ENCODE peak calls at places on chromosomes 3 and 15, in eight cellular contexts. U, X, R, K, W, I, D and S are unnamed samples. For H3K27me3, H3K4me1 and H3K36me3, the result is how much of the 10 kb centered on the place peaks cover.

GRCh38 chr3:12984023-12984823 is 89.0 kb downstream of the IQSEC1 start:
- DNase-seq in U (peak), X (peak), R (no peak), K (no peak), W (peak), I (peak), D (peak), S (peak)

GRCh38 chr3:131322946-131323505 is 58.5 kb upstream of the NUDT16 start:
- DNase-seq in U (no peak), X (no peak), R (no peak), K (no peak), W (no peak), I (no peak), D (no peak), S (no peak)

GRCh38 chr3:154970796-154971195 is 109.3 kb upstream of the MME start:
- DNase-seq in U (no peak), X (peak), R (no peak), K (no peak), W (no peak), I (no peak), D (no peak), S (no peak)

GRCh38 chr3:123657578-123657977 is 72.7 kb upstream of the HACD2 start:
- DNase-seq in U (no peak), X (no peak), R (no peak), K (no peak), W (peak), I (no peak), D (peak), S (no peak)

GRCh38 chr15:62415498-62415897 is 250.4 kb upstream of the C2CD4B start:
- DNase-seq in U (no peak), X (no peak), R (no peak), K (no peak), W (no peak), I (no peak), D (no peak), S (no peak)

GRCh38 chr3:155232605-155233004 is 60.9 kb downstream of the STRIT1 start:
- DNase-seq in U (no peak), X (peak), R (no peak), K (no peak), W (peak), I (no peak), D (peak), S (no peak)

GRCh38 chr3:129608087-129608935 is 1.8 kb upstream of the PLXND1 start:
- DNase-seq in U (no peak), X (peak), R (no peak), K (no peak), W (no peak), I (no peak), D (no peak), S (no peak)

GRCh38 chr3:197749315-197749600 is 425 bp upstream of the FYTTD1 start:
- DNase-seq in U (no peak), X (peak), R (no peak), K (no peak), W (peak), I (peak), D (no peak), S (peak)

GRCh38 chr3:45499529-45499928 is 95.0 kb upstream of the LIMD1 start:
- DNase-seq in U (no peak), X (peak), R (no peak), K (no peak), W (no peak), I (no peak), D (no peak), S (no peak)

GRCh38 chr15:22912256-22912655 is 67.9 kb downstream of the CYFIP1 start:
- DNase-seq in U (no peak), X (no peak), R (no peak), K (no peak), W (no peak), I (no peak), D (no peak), S (no peak)

GRCh38 chr3:18035641-18036466 is 293.4 kb upstream of the TBC1D5 start:
- DNase-seq in U (no peak), X (no peak), R (no peak), K (no peak), W (no peak), I (no peak), D (no peak), S (peak)

GRCh38 chr3:127535901-127536817 is 54.4 kb downstream of the TPRA1 start:
- DNase-seq in U (no peak), X (no peak), R (no peak), K (no peak), W (no peak), I (no peak), D (no peak), S (no peak)

GRCh38 chr15:43505723-43506122 is 11.7 kb upstream of the MAP1A start:
- DNase-seq in U (no peak), X (peak), R (no peak), K (no peak), W (no peak), I (no peak), D (no peak), S (no peak)

GRCh38 chr3:48294611-48295263 is 38.7 kb downstream of the SPINK8 start:
- DNase-seq in U (no peak), X (no peak), R (no peak), K (no peak), W (no peak), I (no peak), D (no peak), S (no peak)

GRCh38 chr3:4885322-4885721 is 93.9 kb upstream of the BHLHE40 start:
- DNase-seq in U (no peak), X (peak), R (no peak), K (no peak), W (no peak), I (no peak), D (no peak), S (no peak)

GRCh38 chr15:94327356-94327936 is 96.1 kb downstream of the MCTP2 start:
- DNase-seq in U (peak), X (peak), R (no peak), K (no peak), W (no peak), I (no peak), D (no peak), S (peak)

GRCh38 chr15:74233864-74234597 is 2.1 kb upstream of the CCDC33 start:
- DNase-seq in U (no peak), X (no peak), R (no peak), K (no peak), W (no peak), I (no peak), D (no peak), S (no peak)

GRCh38 chr3:148943531-148944200 is 47.7 kb upstream of the GYG1 start:
- DNase-seq in U (peak), X (peak), R (no peak), K (peak), W (no peak), I (no peak), D (no peak), S (peak)

GRCh38 chr3:192821161-192821560 is 93.8 kb upstream of the FGF12 start:
- DNase-seq in U (no peak), X (no peak), R (no peak), K (no peak), W (no peak), I (no peak), D (no peak), S (no peak)

GRCh38 chr3:193016437-193016887 is 98.8 kb upstream of the MB21D2 start:
- DNase-seq in U (no peak), X (peak), R (no peak), K (no peak), W (no peak), I (no peak), D (peak), S (no peak)

GRCh38 chr3:117696871-117697270 is 987.3 kb downstream of the TUSC7 start:
- DNase-seq in U (no peak), X (no peak), R (no peak), K (no peak), W (no peak), I (no peak), D (no peak), S (no peak)

GRCh38 chr15:96887730-96888129 is 557.2 kb downstream of the NR2F2 start:
- DNase-seq in U (peak), X (peak), R (no peak), K (no peak), W (no peak), I (no peak), D (no peak), S (no peak)

GRCh38 chr15:71443538-71443937 is 328.3 kb downstream of the THSD4 start:
- DNase-seq in U (peak), X (peak), R (peak), K (no peak), W (peak), I (peak), D (peak), S (peak)

GRCh38 chr3:101255441-101255840 is 64.9 kb downstream of the IMPG2 start:
- DNase-seq in U (no peak), X (no peak), R (no peak), K (no peak), W (no peak), I (no peak), D (no peak), S (no peak)

GRCh38 chr3:195763843-195764825 is 43.4 kb downstream of the MUC20 start:
- DNase-seq in U (no peak), X (no peak), R (peak), K (no peak), W (no peak), I (no peak), D (no peak), S (no peak)
- H3K27me3 ChIP-seq in U (under half), X (under half), R (under half), K (under half), W (under half), I (under half), D (under half), S (under half)

GRCh38 chr15:64807051-64807749 is 18.2 kb downstream of the PIF1 start:
- DNase-seq in U (no peak), X (no peak), R (no peak), K (no peak), W (no peak), I (no peak), D (peak), S (no peak)

GRCh38 chr15:64807751-64808222 is 17.7 kb downstream of the PIF1 start:
- DNase-seq in U (no peak), X (no peak), R (no peak), K (no peak), W (no peak), I (no peak), D (peak), S (no peak)

GRCh38 chr15:64809649-64810498 is 15.6 kb downstream of the PIF1 start:
- DNase-seq in U (no peak), X (peak), R (peak), K (no peak), W (peak), I (peak), D (peak), S (peak)

GRCh38 chr15:64810499-64811326 is 14.7 kb downstream of the PIF1 start:
- DNase-seq in U (no peak), X (no peak), R (no peak), K (no peak), W (no peak), I (no peak), D (no peak), S (no peak)

GRCh38 chr15:64808785-64809453 is 16.5 kb downstream of the PIF1 start:
- DNase-seq in U (no peak), X (no peak), R (no peak), K (no peak), W (no peak), I (no peak), D (no peak), S (no peak)
- H3K4me1 ChIP-seq in U (under half), X (under half), R (under half), K (under half), W (under half), I (under half), D (under half), S (under half)

DNA sequence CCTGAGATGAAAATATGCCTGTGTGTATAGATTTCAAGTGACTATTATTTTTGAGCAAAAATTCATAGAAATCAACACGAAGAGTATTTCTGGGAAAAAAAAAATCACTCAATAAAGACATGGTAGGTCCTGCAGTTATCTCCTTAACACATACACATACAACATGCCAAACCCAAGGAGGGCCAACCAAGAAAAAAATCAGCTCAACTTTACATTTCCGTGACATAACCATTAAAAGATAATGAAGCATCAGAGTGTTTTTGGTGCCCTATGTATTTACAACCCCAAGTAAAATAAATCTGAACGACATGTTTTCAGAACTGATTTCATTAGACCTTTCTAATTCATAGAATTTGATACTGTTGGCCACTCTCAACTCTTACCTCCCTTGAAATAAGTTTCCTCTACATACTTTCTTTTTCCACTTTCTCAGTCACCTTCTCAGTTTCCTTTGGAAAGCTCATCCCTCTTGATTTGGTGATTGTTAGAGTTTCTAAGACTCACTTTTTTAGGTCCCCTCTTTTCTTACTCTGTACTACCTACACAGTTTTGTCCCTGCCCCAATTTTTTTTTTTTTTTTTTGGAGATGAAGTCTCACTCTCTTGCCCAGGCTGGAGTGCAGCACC is 162.3 kb downstream of the TBL1XR1 start:
- DNase-seq in U (no peak), X (no peak), R (no peak), K (no peak), W (no peak), I (no peak), D (no peak), S (no peak)
- H3K36me3 ChIP-seq in U (under half), X (under half), R (half or more), K (under half), W (under half), I (under half), D (under half), S (half or more)

GRCh38 chr3:14583543-14584091 is 43.5 kb upstream of the GRIP2 start:
- DNase-seq in U (no peak), X (no peak), R (no peak), K (no peak), W (no peak), I (no peak), D (no peak), S (no peak)
- H3K27me3 ChIP-seq in U (under half), X (under half), R (under half), K (under half), W (under half), I (under half), D (under half), S (under half)

DNA sequence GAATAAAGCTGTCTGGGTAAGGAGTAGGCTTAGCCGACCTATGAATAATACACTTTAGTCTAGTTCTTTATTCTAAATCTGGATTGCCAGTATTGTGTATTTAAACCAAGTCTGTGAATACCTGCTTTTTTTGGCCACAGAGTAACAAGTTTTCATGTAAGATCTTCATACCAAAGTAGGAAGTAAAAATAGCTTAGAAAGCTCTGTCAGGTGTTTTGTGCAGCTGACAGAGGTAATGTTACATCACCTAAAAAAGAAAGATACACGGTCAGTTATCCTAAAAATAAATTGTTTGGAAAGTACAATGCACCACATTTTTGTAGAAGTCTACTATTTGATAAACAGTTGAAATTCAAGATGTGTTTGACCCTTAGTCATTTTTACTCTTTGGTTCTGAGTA is 16.5 kb downstream of the CALML4 start:
- DNase-seq in U (no peak), X (no peak), R (no peak), K (no peak), W (no peak), I (no peak), D (no peak), S (no peak)
- H3K4me1 ChIP-seq in U (under half), X (under half), R (under half), K (under half), W (under half), I (under half), D (under half), S (under half)

GRCh38 chr3:98808071-98808470 is 44.9 kb downstream of the ST3GAL6 start:
- DNase-seq in U (no peak), X (no peak), R (no peak), K (no peak), W (no peak), I (no peak), D (no peak), S (no peak)
- H3K36me3 ChIP-seq in U (under half), X (under half), R (under half), K (under half), W (under half), I (under half), D (under half), S (under half)

DNA sequence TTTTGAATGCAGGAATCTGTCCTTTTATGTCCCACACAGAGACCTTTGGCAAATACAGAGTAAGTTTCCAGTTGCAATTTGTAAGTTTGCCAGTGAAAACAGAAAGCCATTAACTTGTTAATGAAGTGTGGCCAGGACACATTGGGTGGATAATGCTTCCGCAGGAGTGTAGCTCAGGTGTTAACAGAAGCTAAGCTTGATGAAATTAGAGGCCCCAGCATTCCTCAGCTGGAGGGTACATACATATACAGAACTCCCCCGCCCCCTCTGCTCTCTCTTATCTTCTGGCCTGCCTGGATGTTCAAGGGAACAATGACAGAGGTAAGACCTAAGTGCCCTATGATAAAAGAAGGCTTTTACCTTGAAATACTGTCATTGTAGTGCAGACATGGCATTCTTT is 8.2 kb upstream of the LRRC2 start:
- DNase-seq in U (no peak), X (no peak), R (no peak), K (no peak), W (no peak), I (no peak), D (no peak), S (peak)
- H3K27me3 ChIP-seq in U (under half), X (under half), R (under half), K (under half), W (under half), I (under half), D (under half), S (under half)

DNA sequence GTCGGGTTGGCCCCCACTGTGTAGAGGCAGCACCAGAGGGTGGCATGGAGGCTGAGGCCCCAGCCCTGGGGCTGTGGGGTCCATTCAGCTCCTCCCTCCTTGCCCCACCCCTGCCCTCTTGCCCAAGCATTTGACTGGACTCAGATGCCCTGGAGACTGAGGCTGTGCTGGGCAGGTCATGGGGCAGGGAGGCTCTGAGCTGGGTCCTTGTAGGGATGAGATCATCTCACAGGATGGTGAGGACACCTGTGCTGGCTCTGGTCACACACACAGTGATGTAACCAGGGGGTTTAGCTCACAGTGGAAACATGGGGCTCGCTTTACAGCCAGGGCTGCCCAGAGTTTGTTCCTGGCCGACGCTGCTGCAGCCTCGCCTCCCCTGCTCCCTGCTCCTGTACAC is 17.8 kb downstream of the ALPK3 start:
- DNase-seq in U (no peak), X (no peak), R (no peak), K (no peak), W (no peak), I (no peak), D (no peak), S (no peak)
- H3K4me1 ChIP-seq in U (under half), X (under half), R (under half), K (under half), W (under half), I (under half), D (under half), S (under half)

DNA sequence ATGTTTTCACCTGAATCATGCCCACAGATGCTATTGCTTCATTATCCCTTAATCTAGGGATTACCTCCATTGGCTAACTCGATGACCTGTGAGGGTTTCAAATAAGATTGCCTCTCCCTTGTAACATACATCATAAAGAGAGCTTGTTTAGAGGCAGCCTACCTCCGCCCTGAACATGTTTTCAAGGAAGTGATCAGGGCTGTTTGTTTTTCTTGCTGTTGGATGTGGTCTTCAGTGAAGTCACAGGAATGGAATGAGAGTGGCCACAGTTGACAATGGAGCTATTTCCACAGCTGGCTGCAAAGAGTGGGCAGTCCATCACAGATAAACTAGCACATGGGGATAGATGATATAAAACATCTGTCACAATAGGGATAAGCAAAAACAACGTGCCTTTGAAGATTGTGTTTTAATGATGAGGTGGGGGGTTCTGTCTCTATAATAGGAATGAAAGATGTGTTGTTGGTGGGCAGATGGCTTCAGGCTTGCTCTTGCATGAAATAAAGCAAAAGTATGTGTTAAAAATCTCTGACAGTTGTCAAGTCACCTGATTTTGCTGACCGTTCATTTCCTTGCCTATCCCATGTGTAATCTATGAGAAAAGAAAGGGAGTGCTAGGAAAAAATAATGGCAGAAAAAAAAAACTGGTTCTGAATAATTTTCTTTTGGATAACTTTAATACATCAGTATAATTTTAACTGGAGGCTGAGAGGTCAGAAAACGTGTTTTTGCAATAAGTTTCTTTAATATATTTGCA is 642.3 kb downstream of the RBMS3 start:
- DNase-seq in U (no peak), X (peak), R (no peak), K (peak), W (peak), I (no peak), D (no peak), S (no peak)
- H3K36me3 ChIP-seq in U (under half), X (under half), R (under half), K (under half), W (under half), I (under half), D (under half), S (under half)

DNA sequence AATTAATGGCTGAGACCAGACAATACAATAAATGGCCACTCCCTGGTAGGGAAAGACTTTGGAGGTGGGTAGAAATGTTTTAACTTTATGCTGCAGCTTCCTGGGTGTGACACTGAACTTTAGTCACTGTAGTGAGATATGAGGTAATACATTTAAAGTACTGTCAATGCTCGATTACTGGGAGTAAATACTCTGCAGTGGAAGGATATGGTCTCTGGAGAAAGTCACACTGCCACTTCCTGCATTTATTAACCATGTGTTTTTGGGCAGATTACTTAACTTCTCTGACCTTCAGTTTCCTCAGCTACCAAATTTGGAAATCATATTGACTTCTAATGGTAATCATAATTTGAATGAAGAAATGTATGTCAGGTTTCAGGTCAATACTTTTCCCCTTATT is 317.1 kb upstream of the TGFBR2 start:
- DNase-seq in U (no peak), X (no peak), R (no peak), K (no peak), W (peak), I (no peak), D (no peak), S (no peak)
- H3K27me3 ChIP-seq in U (under half), X (under half), R (under half), K (under half), W (under half), I (under half), D (under half), S (under half)